ENCODE peak calls at places on chromosomes 11 and 22, in five cellular contexts. O, D, X, Y and Q are unnamed samples.
A peak's percentile ranks its signal among the peaks of the same experiment; 100 is the strongest.

GRCh38 chr22:20088263-20088648 is 8.2 kb downstream of the DGCR8 start:
- DNase-seq in O (no peak), D (peak; percentile 70), X (no peak), Y (no peak), Q (no peak)

GRCh38 chr11:9206496-9206895 is 58.7 kb downstream of the DENND5A start:
- DNase-seq in O (no peak), D (no peak), X (peak; percentile 37), Y (no peak), Q (no peak)

GRCh38 chr11:20088368-20089260 is 71.7 kb downstream of the DBX1 start:
- DNase-seq in O (no peak), D (no peak), X (no peak), Y (no peak), Q (no peak)

GRCh38 chr11:72673943-72674828 is at the start of gene PDE2A:
- DNase-seq in O (no peak), D (no peak), X (no peak), Y (no peak), Q (no peak)

GRCh38 chr11:42329930-42330555 is 870.6 kb upstream of the LRRC4C start:
- DNase-seq in O (no peak), D (no peak), X (no peak), Y (no peak), Q (no peak)

GRCh38 chr11:46388619-46389449 is 2.7 kb downstream of the CHRM4 start:
- DNase-seq in O (no peak), D (no peak), X (no peak), Y (no peak), Q (no peak)

GRCh38 chr11:69704508-69705245 is 855 bp upstream of the FGF19 start:
- DNase-seq in O (no peak), D (no peak), X (no peak), Y (peak; percentile 42), Q (peak; percentile 41)

GRCh38 chr11:57567512-57568329 is at the start of gene UBE2L6:
- DNase-seq in O (peak; percentile 80), D (peak; percentile 97), X (no peak), Y (peak; percentile 56), Q (peak; percentile 63)

GRCh38 chr11:45665206-45665932 is at the start of gene CHST1:
- DNase-seq in O (no peak), D (peak; percentile 91), X (no peak), Y (peak; percentile 52), Q (peak; percentile 86)

GRCh38 chr11:92505689-92506088 is 281.1 kb downstream of the FAT3 start:
- DNase-seq in O (no peak), D (no peak), X (no peak), Y (no peak), Q (no peak)

GRCh38 chr11:84215671-84216070 is 929.5 kb upstream of the CCDC90B start:
- DNase-seq in O (no peak), D (no peak), X (no peak), Y (no peak), Q (no peak)

GRCh38 chr11:94593030-94593429 is 25.9 kb downstream of the PIWIL4 start:
- DNase-seq in O (no peak), D (no peak), X (no peak), Y (no peak), Q (no peak)

GRCh38 chr11:87432006-87432405 is 394.3 kb downstream of the TMEM135 start:
- DNase-seq in O (no peak), D (no peak), X (peak; percentile 55), Y (no peak), Q (no peak)

GRCh38 chr11:70036971-70037882 is 40.9 kb upstream of the ANO1 start:
- DNase-seq in O (no peak), D (peak; percentile 8), X (no peak), Y (no peak), Q (no peak)

GRCh38 chr11:99370557-99371200 is 349.9 kb downstream of the CNTN5 start:
- DNase-seq in O (no peak), D (peak; percentile 79), X (peak; percentile 23), Y (no peak), Q (no peak)

GRCh38 chr11:93196816-93197382 is 892 bp downstream of the SLC36A4 start:
- DNase-seq in O (no peak), D (no peak), X (no peak), Y (peak; percentile 48), Q (no peak)

GRCh38 chr22:28341001-28341400 is 338.6 kb downstream of the TTC28 start:
- DNase-seq in O (no peak), D (no peak), X (no peak), Y (peak; percentile 50), Q (peak; percentile 2)

GRCh38 chr22:37601540-37602442 is 6.8 kb upstream of the GGA1 start:
- DNase-seq in O (no peak), D (no peak), X (no peak), Y (peak; percentile 65), Q (no peak)

GRCh38 chr11:67558084-67558772 is 25.4 kb upstream of the GSTP1 start:
- DNase-seq in O (no peak), D (peak; percentile 90), X (no peak), Y (no peak), Q (no peak)

GRCh38 chr11:69213315-69213714 is 57.6 kb downstream of the SMIM38 start:
- DNase-seq in O (no peak), D (peak; percentile 25), X (no peak), Y (no peak), Q (no peak)

GRCh38 chr22:20011123-20011992 is 5.3 kb downstream of the ARVCF start:
- DNase-seq in O (no peak), D (no peak), X (no peak), Y (no peak), Q (no peak)

GRCh38 chr22:37607912-37608476 is 640 bp upstream of the GGA1 start:
- DNase-seq in O (no peak), D (no peak), X (no peak), Y (no peak), Q (no peak)

GRCh38 chr11:67356551-67356866 is 3.2 kb upstream of the POLD4 start:
- DNase-seq in O (no peak), D (no peak), X (no peak), Y (no peak), Q (no peak)

GRCh38 chr11:65588199-65589054 is 7.2 kb downstream of the KCNK7 start:
- DNase-seq in O (peak; percentile 79), D (peak; percentile 83), X (no peak), Y (peak; percentile 85), Q (no peak)

GRCh38 chr11:63813563-63814382 is 517 bp downstream of the SPINDOC start:
- DNase-seq in O (peak; percentile 19), D (peak; percentile 86), X (no peak), Y (peak; percentile 54), Q (peak; percentile 73)

GRCh38 chr11:57776101-57776511 is 14.5 kb downstream of the CTNND1 start:
- DNase-seq in O (no peak), D (no peak), X (no peak), Y (peak; percentile 92), Q (no peak)

GRCh38 chr11:108112059-108112458 is 9.3 kb upstream of the ACAT1 start:
- DNase-seq in O (no peak), D (no peak), X (no peak), Y (no peak), Q (no peak)